ENCODE peak calls at places on chromosomes 11 and 22, in eight cellular contexts. N is stomach, E is K562, W is A549, I is suprapubic skin, P is GM12878, L is tibial nerve, Z is ovary. O is an unnamed sample. For H3K4me1, the result is how much of the 10 kb centered on the place peaks cover.

GRCh38 chr11:116504541-116505149 is 268.1 kb downstream of the BUD13 start:
- DNase-seq in N (no peak), I (peak), W (no peak), Z (no peak), L (no peak), E (no peak), P (no peak), O (no peak)

GRCh38 chr11:35725880-35726279 is 63.3 kb downstream of the TRIM44 start:
- DNase-seq in P (no peak), W (no peak), Z (no peak), N (no peak), L (no peak), E (no peak), I (no peak), O (no peak)

GRCh38 chr22:49922926-49923325 is 4.5 kb downstream of the CRELD2 start:
- DNase-seq in Z (no peak), W (no peak), I (no peak), L (no peak), N (no peak), E (no peak), P (no peak), O (no peak)

GRCh38 chr11:6475936-6476335 is 2.2 kb upstream of the TRIM3 start:
- DNase-seq in P (no peak), Z (no peak), W (no peak), I (no peak), E (no peak), L (no peak), N (peak), O (no peak)

GRCh38 chr22:24806663-24807001 is 621 bp downstream of the SGSM1 start:
- DNase-seq in P (no peak), W (no peak), E (no peak), L (no peak), Z (no peak), N (no peak), I (no peak), O (no peak)

GRCh38 chr22:19991645-19992451 is 24.8 kb downstream of the ARVCF start:
- DNase-seq in W (no peak), I (no peak), Z (peak), P (no peak), L (no peak), N (no peak), E (no peak), O (no peak)

GRCh38 chr11:131486937-131487336 is 116.5 kb downstream of the NTM start:
- DNase-seq in L (no peak), N (no peak), W (no peak), P (no peak), I (no peak), Z (no peak), E (no peak), O (peak)

GRCh38 chr11:93614111-93614784 is 47.2 kb upstream of the CEP295 start:
- DNase-seq in P (no peak), N (no peak), L (no peak), W (peak), E (peak), I (no peak), Z (no peak), O (no peak)

GRCh38 chr22:20243545-20244249 is 24.4 kb downstream of the RTN4R start:
- DNase-seq in N (peak), W (peak), E (peak), Z (peak), L (no peak), I (no peak), P (no peak), O (peak)

GRCh38 chr22:39472570-39473556 is 16.1 kb downstream of the MGAT3 start:
- DNase-seq in I (no peak), E (peak), Z (no peak), W (no peak), L (no peak), N (peak), P (no peak), O (no peak)

GRCh38 chr11:59097113-59097708 is 9.8 kb upstream of the FAM111B start:
- DNase-seq in P (no peak), Z (no peak), N (peak), W (no peak), I (no peak), E (peak), L (peak), O (peak)

GRCh38 chr11:134207538-134208239 is 16.1 kb downstream of the NCAPD3 start:
- DNase-seq in P (no peak), Z (no peak), I (no peak), N (peak), W (no peak), L (no peak), E (no peak), O (no peak)

GRCh38 chr11:34075178-34075820 is 23.8 kb downstream of the CAPRIN1 start:
- DNase-seq in L (no peak), E (no peak), W (no peak), Z (no peak), N (no peak), I (no peak), P (no peak), O (no peak)

GRCh38 chr11:87743002-87743401 is 432.2 kb downstream of the RAB38 start:
- DNase-seq in N (no peak), P (no peak), Z (no peak), L (no peak), E (no peak), I (no peak), W (no peak), O (no peak)

GRCh38 chr22:41524809-41525449 is 19.3 kb downstream of the POLR3H start:
- DNase-seq in I (peak), Z (peak), N (peak), E (no peak), L (no peak), W (no peak), P (no peak), O (no peak)

GRCh38 chr11:75597636-75598035 is 35.6 kb downstream of the SERPINH1 start:
- DNase-seq in L (no peak), W (peak), E (peak), P (no peak), N (no peak), Z (no peak), I (no peak), O (no peak)

GRCh38 chr11:34976496-34976895 is 60.1 kb downstream of the PDHX start:
- DNase-seq in W (no peak), I (no peak), N (no peak), P (no peak), L (no peak), Z (no peak), E (no peak), O (no peak)

GRCh38 chr11:70270877-70271634 is 566 bp downstream of the PPFIA1 start:
- DNase-seq in E (peak), Z (peak), L (no peak), P (no peak), W (peak), I (no peak), N (peak), O (peak)

GRCh38 chr11:117171648-117172051 is 6.9 kb upstream of the SIDT2 start:
- DNase-seq in P (no peak), Z (no peak), E (peak), L (no peak), N (peak), I (peak), W (no peak), O (no peak)

GRCh38 chr11:27076121-27076589 is 35.5 kb downstream of the BBOX1 start:
- DNase-seq in P (no peak), N (no peak), L (no peak), E (no peak), I (no peak), W (no peak), Z (no peak), O (peak)

GRCh38 chr11:126592496-126593410 is 237.3 kb downstream of the ST3GAL4 start:
- DNase-seq in P (no peak), Z (no peak), W (no peak), I (no peak), L (no peak), N (no peak), E (no peak), O (no peak)

GRCh38 chr22:35712672-35713071 is 5.0 kb upstream of the APOL5 start:
- DNase-seq in P (no peak), W (no peak), Z (no peak), L (no peak), E (no peak), I (no peak), N (no peak), O (no peak)

GRCh38 chr11:57230797-57231538 is 6.1 kb downstream of the APLNR start:
- DNase-seq in L (no peak), W (no peak), N (no peak), I (no peak), Z (no peak), E (no peak), P (no peak), O (no peak)

GRCh38 chr22:32202161-32202538 is 2.7 kb downstream of the RFPL2 start:
- DNase-seq in N (no peak), E (no peak), L (no peak), Z (no peak), P (no peak), W (no peak), I (no peak), O (no peak)

GRCh38 chr22:43241138-43241597 is 54.2 kb upstream of the TTLL12 start:
- DNase-seq in L (no peak), W (no peak), E (peak), N (no peak), P (no peak), I (no peak), Z (no peak), O (no peak)

DNA sequence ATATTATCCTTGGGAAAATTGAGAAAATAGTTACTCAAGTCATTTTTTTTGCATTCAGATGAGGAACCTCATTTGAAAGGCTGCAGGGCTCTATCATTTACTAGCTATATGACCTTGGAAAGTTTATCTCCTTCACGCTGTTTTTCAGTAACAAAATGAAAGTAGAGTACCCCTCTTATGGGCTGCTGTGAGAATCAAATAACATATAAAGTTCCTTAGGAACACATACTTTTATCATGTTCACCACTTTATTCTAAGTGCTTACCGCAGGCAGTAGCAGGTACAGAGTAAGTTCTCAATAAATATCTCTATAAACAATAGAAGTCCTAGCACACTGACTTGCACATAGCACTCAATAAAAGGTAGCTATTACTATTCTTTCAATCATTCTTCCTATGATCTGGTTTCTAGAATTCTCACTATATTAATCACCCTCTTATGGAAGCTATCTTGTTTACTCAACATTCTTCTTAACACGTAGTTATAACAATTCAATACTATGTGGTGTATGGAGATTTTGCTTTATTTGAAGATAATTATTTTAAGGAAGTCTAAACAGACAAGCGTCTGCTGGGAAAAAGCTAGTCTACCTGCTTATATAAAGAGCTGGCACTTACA is 1.9 kb downstream of the C11orf71 start:
- DNase-seq in L (no peak), W (no peak), Z (no peak), P (no peak), I (no peak), E (no peak), N (no peak), O (no peak)
- H3K27ac ChIP-seq in L (peak), W (peak), Z (no peak), P (no peak), I (no peak), E (peak), N (no peak), O (peak)

DNA sequence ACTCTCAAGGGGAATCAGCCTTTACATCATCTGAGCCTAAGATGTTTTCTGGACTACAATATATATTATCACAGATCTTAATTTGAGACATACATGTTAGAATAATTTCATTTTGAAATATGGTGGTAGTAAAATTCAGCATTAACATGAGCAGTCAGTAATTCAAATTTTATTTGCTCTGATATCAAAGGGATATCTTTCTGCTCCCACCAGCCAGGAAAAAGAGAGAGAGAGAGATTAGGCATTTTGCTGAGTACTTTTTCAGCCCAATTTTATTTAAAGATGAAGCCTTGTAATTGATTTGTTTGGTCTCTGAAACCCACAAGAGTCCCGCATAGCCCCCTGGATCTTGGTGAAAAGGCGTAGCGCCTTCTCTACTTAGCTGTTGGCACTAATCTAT is 38.2 kb downstream of the PARVA start:
- DNase-seq in N (no peak), E (no peak), I (no peak), P (no peak), L (no peak), W (no peak), Z (no peak), O (no peak)
- H3K4me1 ChIP-seq in N (half or more), E (under half), I (under half), P (under half), L (under half), W (under half), Z (under half), O (under half)

GRCh38 chr11:3203221-3204043 is 15.2 kb downstream of the MRGPRG start:
- DNase-seq in E (no peak), P (no peak), W (no peak), Z (peak), N (no peak), I (peak), L (no peak), O (peak)
- TF ChIP-seq EP300 in E (no peak), P (no peak), W (no peak), Z (no peak), N (no peak), I (no peak), L (no peak), O (no peak)

DNA sequence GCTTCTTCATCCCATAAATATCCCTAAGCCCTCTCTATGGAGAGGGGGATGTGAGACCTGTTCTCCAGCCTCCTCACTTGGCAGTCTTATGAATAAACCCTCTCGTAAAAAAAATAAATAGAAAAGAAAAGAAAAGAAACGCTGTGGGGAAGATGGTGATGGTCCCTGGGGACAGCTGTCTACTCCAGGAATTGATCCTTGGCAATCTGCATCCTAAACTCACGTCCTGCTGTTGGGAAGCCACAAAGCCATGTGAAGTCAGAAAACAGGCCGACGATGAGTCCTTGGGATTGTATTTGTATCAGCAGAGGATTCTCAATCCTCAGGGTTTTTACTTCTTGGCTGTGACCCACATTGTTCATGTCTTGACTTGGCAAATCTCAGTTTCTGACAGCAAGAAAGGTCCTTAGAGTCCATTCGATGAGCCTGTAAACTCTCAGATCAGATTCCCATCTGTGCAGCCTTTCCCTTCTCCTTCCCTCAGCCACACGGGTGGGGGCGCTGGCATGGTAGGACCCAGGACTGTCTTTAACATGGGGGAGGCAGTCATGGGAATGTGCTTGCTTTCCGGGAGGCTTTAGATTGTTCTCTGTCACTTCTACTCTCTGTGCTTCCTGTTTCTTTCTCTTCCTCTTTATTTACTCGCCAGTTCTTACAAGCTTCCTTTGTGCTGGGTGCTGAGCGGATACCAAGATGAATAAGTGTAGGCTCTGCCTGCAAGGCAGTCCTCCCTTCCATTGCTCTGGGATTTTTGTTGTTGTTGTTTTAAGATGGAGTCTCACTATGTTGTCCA is 24.9 kb downstream of the TCP11L1 start:
- DNase-seq in E (no peak), N (no peak), P (no peak), L (no peak), W (no peak), I (no peak), Z (no peak), O (no peak)
- H3K27ac ChIP-seq in E (no peak), N (no peak), P (peak), L (peak), W (peak), I (peak), Z (no peak), O (peak)

GRCh38 chr11:119687220-119688046 is 41.6 kb downstream of the NECTIN1 start:
- DNase-seq in L (no peak), Z (no peak), I (no peak), N (no peak), E (no peak), P (no peak), W (no peak), O (no peak)
- H3K4me1 ChIP-seq in L (under half), Z (under half), I (half or more), N (under half), E (under half), P (under half), W (under half), O (under half)

DNA sequence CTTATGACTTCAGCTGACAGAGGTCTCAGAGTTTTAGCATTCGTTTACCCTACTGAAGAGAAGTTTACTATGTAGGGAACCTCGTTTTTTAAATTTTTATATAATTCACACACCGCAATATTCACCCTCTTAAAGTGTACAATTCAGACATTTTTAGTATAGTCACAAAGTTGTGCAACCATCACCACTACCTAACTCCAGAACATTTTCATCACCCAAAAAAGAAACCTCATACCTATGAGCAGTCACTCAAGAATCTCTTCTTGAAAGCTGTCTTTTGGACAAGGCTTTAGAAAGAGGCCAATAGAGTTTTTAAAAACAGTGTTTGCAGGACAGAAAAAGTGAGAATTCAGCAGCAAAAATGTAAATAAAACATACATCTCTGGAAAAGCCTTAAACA is 39.5 kb upstream of the CLNS1A start:
- DNase-seq in N (no peak), P (no peak), Z (no peak), W (no peak), I (no peak), L (no peak), E (no peak), O (no peak)
- TF ChIP-seq EP300 in N (no peak), P (no peak), Z (no peak), W (no peak), I (no peak), L (no peak), E (no peak), O (no peak)

GRCh38 chr22:46769191-46769675 is 6.8 kb downstream of the TBC1D22A start:
- DNase-seq in Z (peak), P (no peak), N (peak), E (no peak), L (no peak), W (no peak), I (no peak), O (no peak)
- H3K27ac ChIP-seq in Z (peak), P (peak), N (peak), E (no peak), L (peak), W (no peak), I (peak), O (no peak)

O was measured in sigmoid colon.